ENCODE peak calls at places on chromosomes 2 and 18, in eight cellular contexts. B is astrocyte of the spinal cord; U is T-helper 17 cell; S is activated gamma-delta T cell treated with anti-CD3 and anti-CD28 coated beads, Interleukin-2, amount 50 U/mL, for 16 hours; E is SK-N-SH; D is left cardiac atrium; I is lower leg skin; P is cardiac fibroblast. R is an unnamed sample.

GRCh38 chr2:160491922-160492371 is 1.7 kb downstream of the RBMS1 start:
- DNase-seq in S (no peak), B (peak; percentile 68), D (no peak), U (no peak), P (peak; percentile 86), E (no peak), I (no peak), R (peak; percentile 23)

GRCh38 chr2:232893834-232894233 is 23.8 kb downstream of the SNORC start:
- DNase-seq in B (no peak), E (no peak), U (no peak), P (no peak), I (peak; percentile 54), D (no peak), S (no peak), R (no peak)

GRCh38 chr2:109130726-109130995 is 1.7 kb downstream of the SH3RF3 start:
- DNase-seq in D (no peak), P (no peak), I (no peak), B (no peak), U (no peak), S (no peak), E (no peak), R (no peak)

GRCh38 chr2:222859786-222860726 is 780 bp upstream of the ACSL3 start:
- DNase-seq in D (peak; percentile 70), P (peak; percentile 93), I (peak; percentile 91), B (peak; percentile 54), S (no peak), E (peak; percentile 22), U (no peak), R (peak; percentile 79)

GRCh38 chr18:21663615-21664014 is 41.0 kb downstream of the ABHD3 start:
- DNase-seq in I (no peak), S (no peak), B (peak; percentile 45), P (no peak), D (peak; percentile 33), E (no peak), U (no peak), R (no peak)

GRCh38 chr2:215773728-215774127 is 239.6 kb downstream of the MREG start:
- DNase-seq in E (no peak), U (no peak), B (peak; percentile 95), I (no peak), P (peak; percentile 99), D (peak; percentile 49), S (no peak), R (peak; percentile 90)

GRCh38 chr2:51859260-51859659 is 827.3 kb upstream of the NRXN1 start:
- DNase-seq in S (no peak), P (no peak), B (no peak), I (no peak), D (no peak), E (no peak), U (no peak), R (no peak)

GRCh38 chr2:241049739-241050623 is 51.6 kb downstream of the SNED1 start:
- DNase-seq in D (no peak), I (peak; percentile 78), U (peak; percentile 9), B (no peak), E (peak; percentile 22), P (no peak), S (no peak), R (no peak)

GRCh38 chr2:120222186-120223033 is 790 bp downstream of the TMEM185B start:
- DNase-seq in B (no peak), E (no peak), U (no peak), I (peak; percentile 86), S (no peak), D (no peak), P (no peak), R (no peak)

GRCh38 chr2:216052420-216052819 is 29.2 kb downstream of the PECR start:
- DNase-seq in D (no peak), E (no peak), S (no peak), B (no peak), P (no peak), U (no peak), I (no peak), R (no peak)

R was measured in MG63.